ENCODE peak calls at places on chromosomes 4 and X, in nine cellular contexts. One of them, this sample, is unnamed.

GRCh38 chr4:37889849-37890500 is 909 bp upstream of the TBC1D1 start:
- DNase-seq in glutamatergic neuron: no peak
- DNase-seq in Daoy: no peak
- DNase-seq in NCI-H1092 treated with DMSO at 0.1 percent for 48 hours: no peak
- DNase-seq in lower lobe of right lung: no peak
- DNase-seq in Right ventricle myocardium superior: no peak
- DNase-seq in myocyte: no peak
- DNase-seq in A549: no peak
- DNase-seq in ELR: no peak
- DNase-seq in this sample: no peak

GRCh38 chr4:100682477-100683218 is 164.8 kb upstream of the EMCN start:
- DNase-seq in myocyte: no peak
- DNase-seq in Right ventricle myocardium superior: no peak
- DNase-seq in A549: no peak
- DNase-seq in ELR: no peak
- DNase-seq in NCI-H1092 treated with DMSO at 0.1 percent for 48 hours: no peak
- DNase-seq in lower lobe of right lung: no peak
- DNase-seq in Daoy: no peak
- DNase-seq in glutamatergic neuron: no peak
- DNase-seq in this sample: no peak

GRCh38 chr4:139022835-139023234 is 7.3 kb downstream of the NOCT start:
- DNase-seq in A549: no peak
- DNase-seq in Daoy: no peak
- DNase-seq in glutamatergic neuron: no peak
- DNase-seq in ELR: no peak
- DNase-seq in lower lobe of right lung: no peak
- DNase-seq in myocyte: no peak
- DNase-seq in NCI-H1092 treated with DMSO at 0.1 percent for 48 hours: no peak
- DNase-seq in Right ventricle myocardium superior: no peak
- DNase-seq in this sample: no peak

GRCh38 chr4:157165935-157166334 is 54.6 kb upstream of the GRIA2 start:
- DNase-seq in ELR: no peak
- DNase-seq in myocyte: no peak
- DNase-seq in A549: no peak
- DNase-seq in Right ventricle myocardium superior: no peak
- DNase-seq in NCI-H1092 treated with DMSO at 0.1 percent for 48 hours: no peak
- DNase-seq in glutamatergic neuron: no peak
- DNase-seq in Daoy: no peak
- DNase-seq in lower lobe of right lung: no peak
- DNase-seq in this sample: no peak

GRCh38 chr4:140158234-140159030 is 4.4 kb upstream of the MAML3 start:
- DNase-seq in Right ventricle myocardium superior: no peak
- DNase-seq in A549: no peak
- DNase-seq in myocyte: peak
- DNase-seq in Daoy: no peak
- DNase-seq in lower lobe of right lung: no peak
- DNase-seq in ELR: no peak
- DNase-seq in NCI-H1092 treated with DMSO at 0.1 percent for 48 hours: peak
- DNase-seq in glutamatergic neuron: no peak
- DNase-seq in this sample: no peak

GRCh38 chrX:46576458-46576857 is 2.9 kb downstream of the CHST7 start:
- DNase-seq in myocyte: no peak
- DNase-seq in Right ventricle myocardium superior: no peak
- DNase-seq in Daoy: peak
- DNase-seq in ELR: peak
- DNase-seq in glutamatergic neuron: no peak
- DNase-seq in NCI-H1092 treated with DMSO at 0.1 percent for 48 hours: no peak
- DNase-seq in A549: no peak
- DNase-seq in lower lobe of right lung: no peak
- DNase-seq in this sample: no peak

GRCh38 chrX:5163663-5164062 is 1065.0 kb downstream of the NLGN4X start:
- DNase-seq in Right ventricle myocardium superior: no peak
- DNase-seq in A549: no peak
- DNase-seq in glutamatergic neuron: no peak
- DNase-seq in NCI-H1092 treated with DMSO at 0.1 percent for 48 hours: no peak
- DNase-seq in Daoy: no peak
- DNase-seq in myocyte: no peak
- DNase-seq in lower lobe of right lung: no peak
- DNase-seq in ELR: no peak
- DNase-seq in this sample: no peak

GRCh38 chrX:151981129-151981528 is 6.7 kb upstream of the GABRE start:
- DNase-seq in Daoy: peak
- DNase-seq in ELR: peak
- DNase-seq in Right ventricle myocardium superior: no peak
- DNase-seq in glutamatergic neuron: no peak
- DNase-seq in A549: no peak
- DNase-seq in lower lobe of right lung: no peak
- DNase-seq in NCI-H1092 treated with DMSO at 0.1 percent for 48 hours: no peak
- DNase-seq in myocyte: peak
- DNase-seq in this sample: no peak

GRCh38 chrX:45718676-45719075 is 518.0 kb upstream of the DIPK2B start:
- DNase-seq in myocyte: no peak
- DNase-seq in A549: no peak
- DNase-seq in lower lobe of right lung: no peak
- DNase-seq in Daoy: no peak
- DNase-seq in Right ventricle myocardium superior: no peak
- DNase-seq in NCI-H1092 treated with DMSO at 0.1 percent for 48 hours: no peak
- DNase-seq in ELR: no peak
- DNase-seq in glutamatergic neuron: no peak
- DNase-seq in this sample: no peak

GRCh38 chrX:122517781-122518180 is 666.3 kb upstream of the GRIA3 start:
- DNase-seq in lower lobe of right lung: no peak
- DNase-seq in A549: no peak
- DNase-seq in NCI-H1092 treated with DMSO at 0.1 percent for 48 hours: no peak
- DNase-seq in myocyte: no peak
- DNase-seq in glutamatergic neuron: no peak
- DNase-seq in Right ventricle myocardium superior: no peak
- DNase-seq in ELR: peak
- DNase-seq in Daoy: no peak
- DNase-seq in this sample: no peak

GRCh38 chrX:14832591-14832990 is 40.3 kb downstream of the FANCB start:
- DNase-seq in NCI-H1092 treated with DMSO at 0.1 percent for 48 hours: no peak
- DNase-seq in ELR: peak
- DNase-seq in myocyte: no peak
- DNase-seq in glutamatergic neuron: no peak
- DNase-seq in lower lobe of right lung: no peak
- DNase-seq in Daoy: peak
- DNase-seq in A549: no peak
- DNase-seq in Right ventricle myocardium superior: no peak
- DNase-seq in this sample: no peak

GRCh38 chr4:141575884-141576283 is 60.5 kb upstream of the IL15 start:
- DNase-seq in A549: no peak
- DNase-seq in lower lobe of right lung: no peak
- DNase-seq in ELR: no peak
- DNase-seq in NCI-H1092 treated with DMSO at 0.1 percent for 48 hours: no peak
- DNase-seq in Daoy: no peak
- DNase-seq in glutamatergic neuron: no peak
- DNase-seq in Right ventricle myocardium superior: no peak
- DNase-seq in myocyte: no peak
- DNase-seq in this sample: no peak

This sample was measured in A172.